ENCODE peak calls at places on chromosomes 6 and 20, in ten cellular contexts. Z, Q, W, K, U, J, B, C, L and P are unnamed samples.

GRCh38 chr20:53623454-53624206 is 30.0 kb upstream of the ZNF217 start:
- DNase-seq in Z (peak), Q (no peak), W (no peak), K (peak), U (peak), J (peak), B (no peak), C (no peak), L (no peak), P (peak)

GRCh38 chr20:62824476-62825287 is 7.8 kb downstream of the COL9A3 start:
- DNase-seq in Z (no peak), Q (no peak), W (peak), K (peak), U (no peak), J (peak), B (no peak), C (peak), L (peak), P (no peak)

GRCh38 chr6:131073577-131073976 is 10.5 kb upstream of the EPB41L2 start:
- DNase-seq in Z (no peak), Q (no peak), W (no peak), K (no peak), U (no peak), J (no peak), B (no peak), C (no peak), L (no peak), P (no peak)

GRCh38 chr6:148261470-148261869 is 81.2 kb upstream of the SASH1 start:
- DNase-seq in Z (no peak), Q (no peak), W (no peak), K (peak), U (no peak), J (no peak), B (no peak), C (no peak), L (no peak), P (no peak)

GRCh38 chr6:20769651-20770050 is 235.4 kb downstream of the CDKAL1 start:
- DNase-seq in Z (no peak), Q (no peak), W (no peak), K (no peak), U (no peak), J (no peak), B (no peak), C (no peak), L (peak), P (no peak)

GRCh38 chr6:32439708-32440214 is at the start of gene HLA-DRA:
- DNase-seq in Z (peak), Q (no peak), W (no peak), K (peak), U (peak), J (peak), B (peak), C (peak), L (no peak), P (no peak)

GRCh38 chr20:47305667-47306066 is 50.8 kb downstream of the ZMYND8 start:
- DNase-seq in Z (no peak), Q (no peak), W (no peak), K (no peak), U (peak), J (no peak), B (no peak), C (no peak), L (no peak), P (no peak)

GRCh38 chr20:61731363-61732181 is 334.1 kb downstream of the TAF4 start:
- DNase-seq in Z (peak), Q (no peak), W (peak), K (no peak), U (peak), J (no peak), B (no peak), C (no peak), L (no peak), P (no peak)

GRCh38 chr6:30826961-30827342 is 57.4 kb upstream of the DDR1 start:
- DNase-seq in Z (no peak), Q (no peak), W (peak), K (no peak), U (no peak), J (no peak), B (no peak), C (no peak), L (no peak), P (peak)

GRCh38 chr6:119044263-119044662 is 34.2 kb downstream of the FAM184A start:
- DNase-seq in Z (no peak), Q (no peak), W (no peak), K (no peak), U (no peak), J (no peak), B (no peak), C (no peak), L (no peak), P (no peak)

GRCh38 chr20:35663813-35664543 is 722 bp downstream of the CPNE1 start:
- DNase-seq in Z (peak), Q (peak), W (peak), K (no peak), U (peak), J (peak), B (peak), C (peak), L (peak), P (peak)